ENCODE peak calls at places on chromosomes 3 and 15, in four cellular contexts. V is OCI-LY7; E is CD8-positive, alpha-beta memory T cell; Z is NCI-H748 treated with DMSO at 0.1 percent for 48 hours. U is an unnamed sample.

GRCh38 chr15:75007216-75007615 is 11.9 kb downstream of the SCAMP5 start:
- DNase-seq in V (peak), E (no peak), Z (no peak), U (no peak)

GRCh38 chr3:159978918-159979703 is 9.5 kb upstream of the IL12A start:
- DNase-seq in V (no peak), E (no peak), Z (no peak), U (no peak)

GRCh38 chr3:143171656-143172055 is 52.1 kb downstream of the CHST2 start:
- DNase-seq in V (no peak), E (no peak), Z (no peak), U (no peak)

GRCh38 chr3:4584537-4585249 is 91.5 kb downstream of the ITPR1 start:
- DNase-seq in V (no peak), E (peak), Z (no peak), U (no peak)

GRCh38 chr3:15502616-15503015 is 18.9 kb downstream of the COLQ start:
- DNase-seq in V (no peak), E (no peak), Z (no peak), U (no peak)

GRCh38 chr3:126356373-126357298 is 572 bp downstream of the KLF15 start:
- DNase-seq in V (peak), E (peak), Z (no peak), U (no peak)

GRCh38 chr3:141681390-141681780 is 56.7 kb upstream of the RNF7 start:
- DNase-seq in V (no peak), E (no peak), Z (no peak), U (no peak)

GRCh38 chr15:91522609-91523332 is 330.7 kb upstream of the SLCO3A1 start:
- DNase-seq in V (no peak), E (peak), Z (no peak), U (no peak)

GRCh38 chr15:31439328-31439727 is 112.7 kb downstream of the KLF13 start:
- DNase-seq in V (peak), E (no peak), Z (no peak), U (no peak)

GRCh38 chr15:48285329-48286214 is 45.7 kb upstream of the DUT start:
- DNase-seq in V (peak), E (peak), Z (peak), U (peak)

GRCh38 chr3:182702216-182702615 is 91.1 kb upstream of the ATP11B start:
- DNase-seq in V (no peak), E (no peak), Z (peak), U (no peak)

GRCh38 chr15:59116771-59117170 is 11.8 kb downstream of the CCNB2 start:
- DNase-seq in V (no peak), E (no peak), Z (no peak), U (no peak)

GRCh38 chr15:74314897-74315438 is 52.5 kb downstream of the CYP11A1 start:
- DNase-seq in V (no peak), E (peak), Z (no peak), U (no peak)

GRCh38 chr3:111787556-111788463 is 71.3 kb upstream of the PHLDB2 start:
- DNase-seq in V (no peak), E (no peak), Z (no peak), U (no peak)

GRCh38 chr15:64599226-64599625 is 138.8 kb downstream of the ZNF609 start:
- DNase-seq in V (no peak), E (no peak), Z (no peak), U (no peak)

GRCh38 chr15:100042558-100042957 is 299.2 kb downstream of the ADAMTS17 start:
- DNase-seq in V (no peak), E (no peak), Z (no peak), U (no peak)

GRCh38 chr3:98005438-98005837 is 29.7 kb downstream of the GABRR3 start:
- DNase-seq in V (no peak), E (no peak), Z (no peak), U (no peak)

GRCh38 chr15:38819343-38819858 is 254.8 kb upstream of the RASGRP1 start:
- DNase-seq in V (no peak), E (no peak), Z (no peak), U (peak)

GRCh38 chr15:100918690-100919480 is at the start of gene LRRK1:
- DNase-seq in V (peak), E (no peak), Z (no peak), U (no peak)

GRCh38 chr15:82548700-82549099 is 8.4 kb upstream of the RPS17 start:
- DNase-seq in V (no peak), E (peak), Z (no peak), U (no peak)

U was measured in NCI-H1417 treated with DMSO at 0.1 percent for 48 hours.